ENCODE peak calls at places on chromosome 16, in six cellular contexts. S is GM12892; T is dermis microvascular lymphatic vessel endothelial cell; J is uterus; B is naive thymus-derived CD8-positive, alpha-beta T cell; P is LoVo. Q is an unnamed sample.

GRCh38 chr16:73053379-73054130 is 5.6 kb upstream of the ZFHX3 start:
- DNase-seq in S (no peak), T (no peak), J (no peak), B (no peak), P (peak; percentile 23), Q (peak; percentile 56)

GRCh38 chr16:11792404-11793260 is 4.4 kb downstream of the ZC3H7A start:
- DNase-seq in S (no peak), T (no peak), J (no peak), B (no peak), P (no peak), Q (no peak)

GRCh38 chr16:645852-646678 is 3.1 kb upstream of the WDR90 start:
- DNase-seq in S (no peak), T (no peak), J (no peak), B (no peak), P (peak; percentile 44), Q (peak; percentile 89)

GRCh38 chr16:8849411-8850011 is 19.3 kb downstream of the CARHSP1 start:
- DNase-seq in S (no peak), T (no peak), J (peak; percentile 55), B (no peak), P (no peak), Q (no peak)

GRCh38 chr16:2763173-2763572 is 10.7 kb downstream of the SRRM2 start:
- DNase-seq in S (no peak), T (no peak), J (no peak), B (no peak), P (no peak), Q (no peak)

GRCh38 chr16:74888227-74888862 is 96.6 kb downstream of the WDR59 start:
- DNase-seq in S (no peak), T (no peak), J (no peak), B (no peak), P (no peak), Q (no peak)

GRCh38 chr16:1331712-1332617 is 1.5 kb upstream of the BAIAP3 start:
- DNase-seq in S (peak; percentile 83), T (peak; percentile 87), J (peak; percentile 61), B (peak; percentile 31), P (peak; percentile 46), Q (no peak)

GRCh38 chr16:15457958-15458357 is 23.6 kb downstream of the BMERB1 start:
- DNase-seq in S (no peak), T (no peak), J (no peak), B (no peak), P (no peak), Q (no peak)

GRCh38 chr16:4703906-4704305 is 10.5 kb downstream of the NUDT16L1 start:
- DNase-seq in S (no peak), T (no peak), J (no peak), B (no peak), P (no peak), Q (no peak)

GRCh38 chr16:50498756-50499155 is 49.4 kb upstream of the NKD1 start:
- DNase-seq in S (no peak), T (no peak), J (no peak), B (no peak), P (no peak), Q (no peak)

GRCh38 chr16:13503960-13504635 is 415.9 kb upstream of the ERCC4 start:
- DNase-seq in S (no peak), T (no peak), J (no peak), B (no peak), P (no peak), Q (no peak)

GRCh38 chr16:3413730-3414379 is 12.8 kb downstream of the ZNF174 start:
- DNase-seq in S (no peak), T (no peak), J (no peak), B (no peak), P (no peak), Q (no peak)